ENCODE peak calls at places on chromosomes 7 and 10, in five cellular contexts. X is ovary, Z is SK-N-SH, A is tibial artery, R is stomach. C is an unnamed sample. For H3K4me1 and H3K27me3, the result is how much of the 10 kb centered on the place peaks cover.

GRCh38 chr10:84424731-84425165 is 96.4 kb downstream of the CCSER2 start:
- DNase-seq in R (peak), X (peak), Z (peak), A (peak), C (peak)

GRCh38 chr7:101754432-101755159 is 62.8 kb upstream of the CUX1 start:
- DNase-seq in R (no peak), A (no peak), X (peak), Z (peak), C (no peak)

GRCh38 chr10:12332572-12333381 is 16.6 kb upstream of the CAMK1D start:
- DNase-seq in A (peak), X (no peak), R (no peak), Z (no peak), C (no peak)

GRCh38 chr7:24354456-24354855 is 70.5 kb downstream of the NPY start:
- DNase-seq in X (no peak), R (peak), Z (no peak), A (no peak), C (no peak)

GRCh38 chr7:150388709-150389531 is 9.8 kb downstream of the ZNF775 start:
- DNase-seq in Z (no peak), X (peak), A (peak), R (peak), C (peak)

GRCh38 chr7:132187391-132187790 is 388.9 kb downstream of the PLXNA4 start:
- DNase-seq in X (no peak), R (no peak), A (no peak), Z (no peak), C (peak)

GRCh38 chr7:37031571-37032257 is 307.4 kb upstream of the AOAH start:
- DNase-seq in A (peak), X (peak), Z (no peak), R (peak), C (peak)

GRCh38 chr7:117759950-117760640 is 113.1 kb downstream of the CTTNBP2 start:
- DNase-seq in R (no peak), A (no peak), Z (no peak), X (no peak), C (no peak)

GRCh38 chr7:46756256-46756655 is 825.7 kb downstream of the TNS3 start:
- DNase-seq in Z (no peak), R (no peak), A (no peak), X (no peak), C (no peak)

GRCh38 chr7:111429781-111430180 is 132.5 kb downstream of the IMMP2L start:
- DNase-seq in A (no peak), X (no peak), R (no peak), Z (no peak), C (no peak)

GRCh38 chr7:92177362-92177761 is 1.6 kb downstream of the LRRD1 start:
- DNase-seq in Z (no peak), A (no peak), R (no peak), X (no peak), C (no peak)

GRCh38 chr7:43666938-43667337 is 62.4 kb downstream of the COA1 start:
- DNase-seq in R (no peak), X (no peak), Z (no peak), A (no peak), C (no peak)

GRCh38 chr7:43668035-43668434 is 61.3 kb downstream of the COA1 start:
- DNase-seq in R (no peak), X (no peak), Z (no peak), A (no peak), C (no peak)

GRCh38 chr7:43660141-43660540 is 69.2 kb downstream of the COA1 start:
- DNase-seq in Z (no peak), A (no peak), X (no peak), R (no peak), C (no peak)

GRCh38 chr7:43669286-43670081 is 59.8 kb downstream of the COA1 start:
- DNase-seq in R (no peak), A (no peak), Z (no peak), X (no peak), C (no peak)

DNA sequence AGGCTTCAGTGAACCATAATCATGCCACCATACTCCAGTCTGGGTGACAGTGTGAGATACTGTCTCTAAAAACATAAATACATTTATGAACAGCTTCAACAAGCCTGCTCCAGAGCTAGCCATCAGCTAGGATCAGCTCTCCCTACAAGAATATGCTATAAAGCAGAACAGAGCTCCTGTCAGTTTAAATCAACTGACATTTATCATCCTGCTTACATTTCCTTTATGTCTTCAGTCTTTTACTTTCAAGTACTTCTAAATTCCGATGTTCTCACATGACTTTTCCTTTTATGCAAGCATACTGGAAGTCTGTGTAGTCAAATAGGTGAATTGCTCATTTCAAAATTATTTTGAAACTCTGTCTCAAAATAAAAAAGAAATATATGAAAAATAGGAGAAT is 64.6 kb downstream of the COA1 start:
- DNase-seq in R (no peak), X (no peak), Z (peak), A (no peak), C (no peak)
- H3K4me3 ChIP-seq in R (no peak), X (no peak), Z (no peak), A (no peak), C (no peak)

GRCh38 chr7:129851810-129852209 is 101.0 kb downstream of the UBE2H start:
- DNase-seq in R (no peak), Z (no peak), X (no peak), A (no peak), C (no peak)
- H3K4me1 ChIP-seq in R (under half), Z (half or more), X (under half), A (half or more), C (under half)

GRCh38 chr10:8051851-8052257 is 2.6 kb upstream of the GATA3 start:
- DNase-seq in X (no peak), R (no peak), Z (peak), A (peak), C (no peak)

GRCh38 chr10:8051109-8051781 is 3.2 kb upstream of the GATA3 start:
- DNase-seq in X (no peak), R (no peak), A (peak), Z (peak), C (no peak)

GRCh38 chr10:8049151-8049873 is 5.2 kb upstream of the GATA3 start:
- DNase-seq in R (no peak), X (no peak), A (peak), Z (peak), C (no peak)

GRCh38 chr10:8049874-8050560 is 4.5 kb upstream of the GATA3 start:
- DNase-seq in Z (no peak), X (no peak), R (no peak), A (peak), C (no peak)

DNA sequence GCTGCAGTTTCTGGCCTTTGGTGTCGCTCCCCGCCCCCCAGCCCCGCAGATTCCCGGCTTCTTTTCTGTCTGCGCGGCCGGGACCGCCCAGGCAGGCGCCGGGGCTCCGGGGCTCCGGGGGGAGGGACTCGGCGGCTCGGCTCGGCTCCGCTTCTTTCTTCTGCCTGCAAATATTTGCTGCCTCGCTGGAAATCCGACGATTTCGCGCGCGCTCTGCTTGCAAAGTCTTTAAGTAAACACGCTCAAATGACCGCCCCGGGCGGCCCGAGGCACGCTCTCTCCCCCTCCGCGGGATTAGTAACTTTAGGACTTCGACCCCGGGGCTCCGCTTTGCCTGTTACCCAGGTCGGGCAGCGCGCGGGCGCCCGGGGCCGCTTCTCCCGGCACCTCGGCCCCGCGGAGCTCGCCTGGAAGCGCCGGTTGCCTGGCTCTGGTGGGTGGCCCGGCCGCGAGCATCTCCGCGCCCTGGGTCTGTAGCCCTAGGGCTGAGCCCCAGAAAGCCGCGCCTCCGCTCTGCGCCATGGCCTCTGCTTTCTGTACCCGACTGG is 3.9 kb upstream of the GATA3 start:
- DNase-seq in R (peak), Z (no peak), X (no peak), A (peak), C (peak)
- H3K27me3 ChIP-seq in R (half or more), Z (under half), X (under half), A (half or more), C (half or more)

GRCh38 chr10:21976280-21976679 is 27.2 kb downstream of the DNAJC1 start:
- DNase-seq in R (no peak), X (no peak), Z (no peak), A (no peak), C (no peak)

GRCh38 chr10:21978191-21978862 is 25.2 kb downstream of the DNAJC1 start:
- DNase-seq in R (no peak), X (no peak), A (no peak), Z (no peak), C (no peak)

GRCh38 chr10:21972584-21972983 is 30.9 kb downstream of the DNAJC1 start:
- DNase-seq in R (no peak), Z (no peak), A (no peak), X (no peak), C (no peak)

GRCh38 chr10:21975378-21975990 is 28.0 kb downstream of the DNAJC1 start:
- DNase-seq in A (no peak), X (no peak), R (no peak), Z (peak), C (no peak)

DNA sequence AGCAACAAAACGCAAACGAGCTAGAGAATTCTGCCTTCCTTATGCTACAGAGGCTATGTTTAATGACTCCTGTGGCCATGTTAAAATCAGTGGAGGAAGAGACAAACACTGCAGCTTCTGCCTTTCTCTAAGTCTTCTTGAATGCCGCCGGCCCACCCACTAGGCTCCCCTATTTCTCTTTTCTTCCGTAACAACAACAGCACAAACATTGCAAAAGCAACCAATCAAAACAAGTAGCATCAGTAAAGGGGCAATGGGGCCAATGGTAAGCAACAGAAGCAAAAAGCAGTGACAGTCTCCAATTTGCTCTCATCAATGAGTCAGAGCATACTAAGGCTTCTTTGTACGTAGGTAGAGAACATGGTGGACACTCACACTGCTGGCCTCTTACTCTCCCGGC is 26.8 kb downstream of the DNAJC1 start:
- DNase-seq in X (no peak), Z (no peak), R (no peak), A (no peak), C (no peak)
- H3K4me3 ChIP-seq in X (no peak), Z (no peak), R (no peak), A (no peak), C (no peak)

DNA sequence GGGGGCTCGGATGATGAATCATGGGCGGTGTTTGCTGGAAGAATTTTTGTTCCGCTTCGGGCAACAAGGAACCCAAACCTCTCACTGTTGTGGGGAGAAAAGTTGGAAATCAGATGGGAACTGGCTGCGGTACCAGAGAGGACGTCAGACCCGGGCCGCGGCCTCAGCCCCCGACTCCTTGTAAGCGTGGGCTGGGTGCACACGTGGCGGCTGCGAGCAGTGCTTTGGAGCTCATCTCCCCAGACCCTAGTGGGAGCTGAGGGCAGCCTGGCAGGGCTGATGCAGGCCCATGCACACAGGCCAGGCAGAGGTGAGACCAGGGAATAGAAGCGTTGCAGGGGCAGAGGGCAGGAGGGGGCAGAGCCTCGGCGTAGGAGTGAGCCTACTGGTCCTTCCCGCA is 136.5 kb downstream of the FAM53B start:
- DNase-seq in Z (no peak), X (no peak), A (no peak), R (no peak), C (no peak)
- H3K4me1 ChIP-seq in Z (under half), X (under half), A (under half), R (under half), C (under half)

C was measured in upper lobe of right lung.